ENCODE peak calls at places on chromosome 1, in five cellular contexts. Y is suprapubic skin, B is cardiac muscle cell, F is fibroblast of villous mesenchyme, Z is AG04450. G is an unnamed sample.

GRCh38 chr1:150516050-150516591 is 569 bp downstream of the FALEC start:
- DNase-seq in F (no peak), B (peak; percentile 21), Z (no peak), Y (no peak), G (no peak)

GRCh38 chr1:6234502-6235295 is 1.1 kb downstream of the ICMT start:
- DNase-seq in Y (no peak), B (no peak), Z (no peak), F (peak; percentile 33), G (no peak)

GRCh38 chr1:173616859-173617258 is 14.0 kb upstream of the SLC9C2 start:
- DNase-seq in Y (no peak), Z (no peak), B (no peak), F (no peak), G (no peak)

GRCh38 chr1:27027575-27028250 is 15.1 kb upstream of the TENT5B start:
- DNase-seq in Z (no peak), Y (no peak), F (peak; percentile 69), B (peak; percentile 40), G (no peak)

GRCh38 chr1:18731591-18732235 is 101.1 kb downstream of the PAX7 start:
- DNase-seq in Z (no peak), B (no peak), F (no peak), Y (no peak), G (no peak)

GRCh38 chr1:232012773-232013386 is 386.3 kb downstream of the DISC1 start:
- DNase-seq in Z (peak; percentile 86), B (peak; percentile 90), F (peak; percentile 82), Y (no peak), G (no peak)

GRCh38 chr1:205488074-205488723 is 16.3 kb upstream of the CDK18 start:
- DNase-seq in Z (no peak), Y (no peak), F (peak; percentile 64), B (peak; percentile 77), G (peak; percentile 30)

GRCh38 chr1:24998554-24999245 is 68.6 kb upstream of the RUNX3 start:
- DNase-seq in Z (no peak), Y (no peak), B (no peak), F (no peak), G (no peak)

GRCh38 chr1:177921590-177921989 is 48.3 kb downstream of the SEC16B start:
- DNase-seq in B (no peak), F (no peak), Y (no peak), Z (no peak), G (no peak)

GRCh38 chr1:220592714-220593113 is 64.8 kb downstream of the MARK1 start:
- DNase-seq in Z (no peak), F (no peak), Y (no peak), B (no peak), G (no peak)

GRCh38 chr1:10528066-10529014 is 53.6 kb downstream of the PEX14 start:
- DNase-seq in Z (peak; percentile 53), F (peak; percentile 85), B (peak; percentile 81), Y (no peak), G (no peak)

GRCh38 chr1:85274969-85275453 is 1.4 kb downstream of the BCL10 start:
- DNase-seq in B (peak; percentile 70), Y (no peak), F (peak; percentile 92), Z (no peak), G (no peak)

GRCh38 chr1:121418369-121419049 is 233.7 kb downstream of the SRGAP2C start:
- DNase-seq in F (peak; percentile 2), Y (no peak), Z (no peak), B (peak; percentile 11), G (no peak)

GRCh38 chr1:86774305-86775304 is 70.2 kb downstream of the SH3GLB1 start:
- DNase-seq in B (peak; percentile 96), Y (peak; percentile 76), F (peak; percentile 90), Z (peak; percentile 76), G (no peak)

GRCh38 chr1:112697781-112698201 is 9.1 kb downstream of the RHOC start:
- DNase-seq in B (no peak), Z (no peak), F (no peak), Y (no peak), G (no peak)

GRCh38 chr1:2823921-2824660 is 22.6 kb upstream of the TTC34 start:
- DNase-seq in Y (no peak), B (no peak), Z (no peak), F (no peak), G (no peak)

GRCh38 chr1:116540088-116540487 is 30.7 kb downstream of the CD58 start:
- DNase-seq in F (no peak), Y (no peak), B (no peak), Z (no peak), G (no peak)

GRCh38 chr1:16718908-16719533 is 21.3 kb upstream of the RNU1-4 start:
- DNase-seq in B (no peak), Z (no peak), F (no peak), Y (no peak), G (no peak)

GRCh38 chr1:5509664-5510452 is 482.4 kb downstream of the NPHP4 start:
- DNase-seq in F (peak; percentile 16), Z (no peak), Y (peak; percentile 73), B (peak; percentile 47), G (peak; percentile 82)

GRCh38 chr1:174998569-174999215 is 1.1 kb upstream of the CACYBP start:
- DNase-seq in B (peak; percentile 62), Y (no peak), Z (no peak), F (peak; percentile 52), G (peak; percentile 11)
- TF ChIP-seq CTCF in B (peak; percentile 70), Y (peak; percentile 85), Z (peak; percentile 78), F (peak; percentile 80), G (peak; percentile 87)

GRCh38 chr1:93177991-93178390 is 2.2 kb downstream of the TMED5 start:
- DNase-seq in F (peak; percentile 59), Y (no peak), B (peak; percentile 55), Z (no peak), G (no peak)
- TF ChIP-seq CTCF in F (no peak), Y (no peak), B (no peak), Z (no peak), G (no peak)

DNA sequence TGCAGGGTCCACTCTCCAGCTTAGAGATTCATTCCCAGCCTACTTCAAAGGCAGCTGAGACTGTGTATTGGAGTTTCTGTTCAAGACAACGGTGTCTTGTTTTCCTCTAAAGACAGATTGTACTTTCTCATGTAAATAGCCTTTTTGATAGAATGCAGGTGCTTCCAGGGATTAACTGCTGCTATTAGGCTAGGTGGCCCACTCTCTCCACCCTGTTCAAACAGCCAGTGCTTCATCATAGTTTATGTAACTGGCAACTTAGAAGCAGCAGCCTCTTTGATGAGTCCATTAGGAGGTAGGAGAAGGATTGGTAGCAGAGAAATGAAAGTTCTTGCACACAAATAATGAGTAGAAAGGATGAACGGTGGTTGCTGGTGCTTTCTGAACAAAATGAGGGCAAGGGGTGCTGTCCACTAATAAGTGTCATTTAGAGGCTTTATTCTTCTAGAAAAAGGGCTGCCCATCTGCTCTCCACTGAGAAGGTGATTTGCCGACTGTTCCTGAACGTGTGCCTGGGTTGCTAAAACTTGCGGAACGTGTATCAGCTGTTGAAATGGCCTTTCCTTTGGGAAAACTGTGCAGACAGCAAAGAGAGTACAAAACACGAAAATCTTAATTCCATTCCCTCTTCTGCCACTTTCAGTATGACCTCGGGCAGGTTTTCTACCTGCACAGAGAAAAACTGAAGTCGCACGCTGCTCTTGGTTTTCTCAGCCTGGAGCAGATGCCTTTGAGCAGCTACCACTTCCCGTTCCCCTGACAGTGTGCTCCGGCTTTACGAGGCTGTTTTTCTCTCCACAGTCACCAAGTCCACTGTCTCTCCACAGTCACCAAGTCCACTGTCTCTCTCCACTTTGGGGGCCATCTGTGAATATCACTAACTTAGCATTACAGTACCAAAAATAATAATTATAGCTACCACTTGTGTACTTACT is 228.9 kb downstream of the KIF26B start:
- DNase-seq in Z (no peak), F (no peak), Y (no peak), B (no peak), G (no peak)
- TF ChIP-seq CTCF in Z (no peak), F (no peak), Y (no peak), B (no peak), G (no peak)

DNA sequence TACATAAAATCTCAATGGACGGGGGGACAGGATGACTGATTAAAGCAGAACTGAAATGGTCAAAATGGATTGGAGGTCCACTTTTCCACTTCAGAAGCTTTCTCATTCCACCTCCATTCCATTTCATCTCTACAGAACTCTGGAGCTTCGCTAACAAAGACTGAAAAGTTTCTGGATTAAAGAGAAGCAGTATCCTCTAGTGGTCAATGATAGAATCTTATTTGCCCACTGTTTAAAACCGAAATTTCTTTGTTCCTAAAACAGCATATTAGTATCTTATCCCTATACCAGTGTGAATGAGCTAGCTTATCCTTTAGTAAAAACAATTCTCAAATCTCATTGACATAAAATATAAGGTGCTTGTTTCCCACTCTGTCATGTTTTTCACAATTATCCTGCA is 890.6 kb downstream of the KCNT2 start:
- DNase-seq in Z (no peak), B (peak; percentile 24), Y (no peak), F (no peak), G (no peak)
- TF ChIP-seq CTCF in Z (peak; percentile 90), B (peak; percentile 44), Y (no peak), F (no peak), G (peak; percentile 35)

G was measured in progenitor cell of endocrine pancreas.